ENCODE peak calls at places on chromosomes 2 and 18, in seven cellular contexts. B is H9, X is body of pancreas, M is MCF 10A, H is GM10248, I is left ventricle myocardium inferior, S is stomach. F is an unnamed sample.

GRCh38 chr2:106314427-106314826 is 120.3 kb upstream of the UXS1 start:
- DNase-seq in B (no peak), X (no peak), M (no peak), H (no peak), I (no peak), S (no peak), F (no peak)

GRCh38 chr18:62999392-62999791 is 284.1 kb downstream of the PHLPP1 start:
- DNase-seq in B (no peak), X (peak), M (peak), H (no peak), I (peak), S (no peak), F (no peak)

GRCh38 chr2:181005326-181005655 is 24.9 kb downstream of the UBE2E3 start:
- DNase-seq in B (no peak), X (no peak), M (no peak), H (no peak), I (no peak), S (no peak), F (no peak)

GRCh38 chr18:59150236-59150635 is 10.6 kb downstream of the SEC11C start:
- DNase-seq in B (peak), X (no peak), M (no peak), H (no peak), I (no peak), S (no peak), F (no peak)

GRCh38 chr2:11584530-11585056 is 50.7 kb downstream of the GREB1 start:
- DNase-seq in B (no peak), X (no peak), M (no peak), H (no peak), I (no peak), S (no peak), F (no peak)

GRCh38 chr18:58847383-58848071 is 17.1 kb upstream of the ZNF532 start:
- DNase-seq in B (peak), X (peak), M (no peak), H (no peak), I (peak), S (no peak), F (no peak)

GRCh38 chr2:200051621-200051945 is 96.2 kb downstream of the MAIP1 start:
- DNase-seq in B (no peak), X (no peak), M (no peak), H (no peak), I (no peak), S (no peak), F (no peak)

GRCh38 chr2:233163486-233164103 is 87.9 kb upstream of the ATG16L1 start:
- DNase-seq in B (no peak), X (no peak), M (no peak), H (no peak), I (no peak), S (no peak), F (no peak)

GRCh38 chr2:240931319-240931949 is 25.3 kb downstream of the CROCC2 start:
- DNase-seq in B (no peak), X (no peak), M (no peak), H (no peak), I (no peak), S (peak), F (peak)

GRCh38 chr2:151374426-151374825 is 17.0 kb downstream of the TNFAIP6 start:
- DNase-seq in B (no peak), X (no peak), M (peak), H (peak), I (no peak), S (no peak), F (no peak)

GRCh38 chr2:205047273-205047839 is 502.1 kb downstream of the PARD3B start:
- DNase-seq in B (peak), X (no peak), M (no peak), H (no peak), I (no peak), S (no peak), F (no peak)

GRCh38 chr2:241120440-241120839 is 18.4 kb upstream of the MTERF4 start:
- DNase-seq in B (no peak), X (no peak), M (no peak), H (no peak), I (no peak), S (no peak), F (no peak)

GRCh38 chr2:3101016-3101703 is 276.5 kb downstream of the EIPR1 start:
- DNase-seq in B (no peak), X (no peak), M (no peak), H (peak), I (no peak), S (no peak), F (no peak)
- TF ChIP-seq CTCF in B (no peak), X (no peak), M (no peak), H (no peak), I (no peak), S (no peak), F (no peak)

DNA sequence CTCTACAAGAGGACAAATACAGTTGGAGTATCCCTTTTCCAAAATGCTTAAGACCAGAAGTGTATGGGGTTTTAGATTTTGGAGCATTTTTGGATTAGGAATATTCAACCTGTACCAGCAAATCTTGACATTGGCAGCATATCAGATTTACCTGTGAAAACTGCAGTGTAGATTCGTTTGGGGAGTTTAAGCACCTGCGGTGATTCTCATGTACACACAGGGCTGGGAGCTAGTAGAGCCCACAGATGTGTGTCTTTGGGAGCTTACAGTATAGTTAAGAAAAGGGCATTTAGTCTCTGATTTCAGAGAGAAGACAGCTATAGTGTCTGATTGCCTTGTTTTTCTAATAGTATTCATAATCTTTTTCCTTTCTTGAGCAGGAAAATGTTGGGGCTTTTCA is 30.1 kb downstream of the PTCD3 start:
- DNase-seq in B (no peak), X (no peak), M (no peak), H (no peak), I (no peak), S (no peak), F (no peak)
- TF ChIP-seq CTCF in B (no peak), X (no peak), M (no peak), H (no peak), I (no peak), S (no peak), F (no peak)

DNA sequence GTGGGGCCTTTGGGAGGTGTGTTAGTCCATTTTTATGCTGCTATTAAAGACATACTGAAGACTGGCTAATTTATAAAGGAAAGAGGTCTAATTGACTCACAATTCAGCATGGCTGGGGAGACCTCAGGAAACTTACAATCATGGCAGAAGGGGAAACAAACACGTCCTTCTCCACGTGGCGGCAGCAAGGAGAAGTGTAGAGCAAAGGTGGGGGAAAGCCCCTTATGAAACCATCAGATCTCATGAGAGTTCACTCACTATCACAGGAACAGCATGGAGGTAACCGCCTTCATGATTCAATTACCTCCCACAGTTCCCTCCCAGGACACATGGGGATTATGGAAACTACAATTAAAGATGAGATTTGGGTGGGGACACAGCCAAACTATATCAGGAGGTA is 187.1 kb upstream of the OSR1 start:
- DNase-seq in B (no peak), X (no peak), M (no peak), H (no peak), I (no peak), S (no peak), F (no peak)
- TF ChIP-seq CTCF in B (peak), X (no peak), M (no peak), H (no peak), I (no peak), S (no peak), F (no peak)

DNA sequence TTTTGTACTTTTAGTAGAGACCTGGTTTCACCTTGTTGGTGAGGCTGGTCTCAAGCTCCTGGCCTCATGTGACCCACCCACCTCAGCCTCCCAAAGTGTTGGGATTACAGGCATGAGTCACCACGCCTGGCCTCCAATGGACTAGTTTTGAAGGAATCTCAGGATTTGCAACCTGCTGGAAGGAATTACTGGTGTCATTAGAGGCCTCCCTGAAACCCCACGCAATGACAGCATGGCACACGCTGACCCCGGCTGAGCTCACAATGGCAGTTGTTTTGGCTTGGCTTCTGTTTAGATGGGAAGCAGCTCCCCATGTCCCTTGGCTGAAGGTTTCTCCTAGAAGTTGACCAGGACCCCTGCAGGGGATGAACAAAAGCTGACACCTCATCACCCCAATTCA is 23.1 kb upstream of the COPS8 start:
- DNase-seq in B (no peak), X (no peak), M (peak), H (no peak), I (no peak), S (no peak), F (no peak)
- TF ChIP-seq CTCF in B (no peak), X (no peak), M (no peak), H (no peak), I (no peak), S (no peak), F (no peak)

DNA sequence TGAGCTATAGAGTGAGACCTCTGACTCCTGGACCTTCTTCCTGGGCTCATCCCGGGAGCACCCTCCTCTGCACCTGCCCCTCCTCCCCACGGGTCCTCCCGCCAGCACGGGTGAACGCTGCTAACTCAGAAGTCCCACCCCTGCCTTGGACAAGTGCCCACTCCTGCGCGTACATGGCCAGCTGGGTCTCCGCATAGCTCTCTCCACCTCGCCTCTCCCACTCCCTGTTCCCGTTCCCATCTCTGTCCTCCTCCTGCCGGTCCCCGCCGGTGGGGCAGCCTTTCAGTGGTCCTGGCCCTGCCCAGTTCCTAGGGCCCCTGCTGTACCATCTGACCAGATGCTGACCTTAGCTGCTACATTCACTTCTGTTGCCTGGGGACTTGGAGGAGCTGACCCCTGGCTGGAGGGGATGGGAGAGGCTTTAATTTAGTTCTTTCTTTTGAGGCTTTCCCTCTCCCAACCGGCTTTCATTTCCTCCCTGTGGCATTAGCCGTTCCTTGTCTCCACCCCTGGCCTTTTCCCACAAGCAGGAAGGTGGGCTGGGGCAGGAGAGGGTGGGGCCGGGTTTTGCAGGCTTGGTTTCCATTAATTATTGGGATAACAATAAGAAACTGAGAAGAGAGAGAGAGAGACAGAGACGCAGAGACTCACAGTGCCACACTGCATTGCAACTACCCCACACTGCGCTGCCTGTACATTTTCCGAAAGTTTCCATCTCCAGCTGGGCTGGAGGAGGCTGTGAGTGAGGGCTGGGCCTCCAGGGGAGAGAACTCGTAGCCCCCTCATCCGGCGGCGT is 136.2 kb downstream of the SH3BP4 start:
- DNase-seq in B (no peak), X (peak), M (no peak), H (no peak), I (peak), S (peak), F (peak)
- TF ChIP-seq CTCF in B (no peak), X (peak), M (no peak), H (no peak), I (peak), S (no peak), F (no peak)

GRCh38 chr2:143728498-143728897 is 599.3 kb downstream of the ARHGAP15 start:
- DNase-seq in B (no peak), X (no peak), M (no peak), H (no peak), I (no peak), S (no peak), F (no peak)
- TF ChIP-seq CTCF in B (no peak), X (no peak), M (no peak), H (no peak), I (no peak), S (no peak), F (no peak)

DNA sequence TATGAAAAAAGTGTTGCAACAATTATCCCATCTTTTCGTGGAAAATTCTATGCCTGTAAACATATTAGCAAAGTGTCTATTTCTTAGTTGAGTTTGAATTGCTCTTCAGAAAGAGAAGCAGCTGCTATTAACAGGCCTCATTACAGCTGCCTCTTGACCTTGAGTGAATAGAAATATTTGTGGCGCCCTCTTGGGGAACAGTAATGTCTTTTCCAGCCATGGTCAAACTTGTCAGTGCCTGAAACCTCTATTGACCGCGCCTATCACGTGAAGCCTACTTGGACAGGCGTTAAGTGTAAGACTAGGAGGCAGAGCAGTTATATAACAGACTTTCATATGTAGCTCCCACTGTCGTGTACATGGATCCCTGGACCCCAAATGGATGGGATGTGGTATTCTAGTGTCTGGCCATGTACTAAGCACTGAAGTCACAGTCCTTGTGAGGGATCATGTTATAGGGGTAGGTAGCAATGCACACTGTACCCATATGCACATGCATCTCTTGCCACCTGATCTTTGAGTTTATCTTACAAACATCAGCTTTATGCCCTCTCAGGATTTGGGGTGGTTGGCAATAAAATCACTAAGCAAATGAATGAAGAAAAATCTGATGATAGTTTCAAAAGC is 245.0 kb downstream of the PTGR3 start:
- DNase-seq in B (peak), X (peak), M (peak), H (peak), I (no peak), S (peak), F (no peak)
- TF ChIP-seq CTCF in B (peak), X (peak), M (peak), H (peak), I (peak), S (peak), F (no peak)

GRCh38 chr2:146457221-146457620 is 1387.6 kb upstream of the ACVR2A start:
- DNase-seq in B (no peak), X (no peak), M (no peak), H (no peak), I (no peak), S (no peak), F (no peak)

GRCh38 chr2:146458585-146458984 is 1386.2 kb upstream of the ACVR2A start:
- DNase-seq in B (no peak), X (no peak), M (no peak), H (no peak), I (no peak), S (no peak), F (no peak)

GRCh38 chr2:146455325-146455724 is 1389.5 kb upstream of the ACVR2A start:
- DNase-seq in B (no peak), X (no peak), M (no peak), H (no peak), I (no peak), S (no peak), F (no peak)

GRCh38 chr2:146465460-146465859 is 1379.4 kb upstream of the ACVR2A start:
- DNase-seq in B (no peak), X (no peak), M (no peak), H (no peak), I (no peak), S (no peak), F (no peak)

DNA sequence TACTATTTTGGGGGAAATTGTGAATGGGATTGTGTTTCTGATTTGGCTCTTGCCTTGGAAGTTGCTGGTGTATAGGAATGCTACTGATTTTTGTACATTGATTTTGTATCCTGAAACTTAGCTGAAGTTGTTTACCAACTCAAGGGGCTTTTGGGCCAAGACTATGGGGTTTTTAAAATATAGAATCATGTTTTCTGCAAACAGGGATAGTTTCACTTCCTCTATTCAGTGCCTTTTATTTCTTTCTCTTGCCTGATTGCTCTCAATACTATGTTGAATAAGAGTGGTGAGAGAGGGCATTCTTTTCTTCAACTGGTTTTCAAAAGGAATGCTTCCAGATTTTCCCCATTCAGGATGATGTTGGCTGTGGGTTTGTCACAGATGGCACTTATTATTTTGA is 1383.8 kb upstream of the ACVR2A start:
- DNase-seq in B (no peak), X (no peak), M (no peak), H (no peak), I (no peak), S (no peak), F (no peak)
- TF ChIP-seq CTCF in B (no peak), X (no peak), M (no peak), H (no peak), I (no peak), S (no peak), F (no peak)

GRCh38 chr2:116749994-116750393 is 1064.5 kb upstream of the DDX18 start:
- DNase-seq in B (no peak), X (no peak), M (no peak), H (no peak), I (no peak), S (no peak), F (no peak)

DNA sequence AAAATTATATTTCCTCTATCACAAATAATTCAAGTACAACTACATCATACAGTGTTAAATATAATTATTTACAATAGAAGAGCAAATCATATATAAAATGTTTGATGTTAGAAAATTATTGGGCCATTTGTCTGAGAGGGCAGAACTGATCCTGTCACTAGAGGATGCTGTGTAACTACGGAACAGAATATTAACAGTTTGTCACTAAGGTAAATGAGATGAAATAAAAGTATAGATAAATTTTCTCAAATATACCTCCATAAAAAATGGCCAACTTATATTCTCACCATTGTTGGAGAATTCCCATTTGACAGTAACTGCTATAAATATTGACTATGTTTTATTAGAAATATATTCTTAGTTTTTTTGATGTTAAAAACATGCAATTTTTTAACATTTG is 1067.4 kb upstream of the DDX18 start:
- DNase-seq in B (no peak), X (no peak), M (peak), H (no peak), I (no peak), S (no peak), F (no peak)
- TF ChIP-seq CTCF in B (peak), X (no peak), M (peak), H (no peak), I (no peak), S (peak), F (no peak)

F was measured in mesothelial cell of epicardium.